ENCODE peak calls at places on chromosomes 3 and 15, in ten cellular contexts. E is pons; T is uterus; S is stimulated activated CD8-positive, alpha-beta memory T cell treated with anti-CD3 and anti-CD28 coated beads, Interleukin-7, amount 100 ng/mL, for 1 hour; B is colonic mucosa; N is AG10803; P is trophoblast cell; C is T-cell; W is OCI-LY7; K is amniotic stem cell. A is an unnamed sample.
A peak's percentile ranks its signal among the peaks of the same experiment; 100 is the strongest.

GRCh38 chr3:132029182-132029902 is 5.5 kb downstream of the CPNE4 start:
- DNase-seq in N (peak; percentile 72), P (peak; percentile 97), C (peak; percentile 31), W (peak; percentile 63), S (peak; percentile 5), B (peak; percentile 78), K (peak; percentile 41), E (peak; percentile 78), T (peak; percentile 16), A (peak; percentile 77)

GRCh38 chr15:51718199-51718598 is 19.3 kb downstream of the LYSMD2 start:
- DNase-seq in K (no peak), B (no peak), P (no peak), C (no peak), N (peak; percentile 6), W (no peak), T (no peak), E (no peak), S (no peak), A (no peak)

GRCh38 chr3:189710620-189711388 is 79.6 kb downstream of the TP63 start:
- DNase-seq in S (no peak), N (peak; percentile 98), T (peak; percentile 55), B (peak; percentile 18), E (no peak), W (no peak), K (peak; percentile 89), C (no peak), P (peak; percentile 62), A (no peak)

GRCh38 chr15:26771168-26771916 is 1.5 kb downstream of the GABRB3 start:
- DNase-seq in S (no peak), E (no peak), B (no peak), C (no peak), T (no peak), K (no peak), W (no peak), N (no peak), P (no peak), A (peak; percentile 50)

GRCh38 chr3:190119734-190120133 is 963 bp downstream of the P3H2 start:
- DNase-seq in T (no peak), K (no peak), N (no peak), S (no peak), E (peak; percentile 55), P (no peak), W (no peak), C (no peak), B (no peak), A (no peak)

GRCh38 chr15:55281517-55282227 is 7.9 kb downstream of the RAB27A start:
- DNase-seq in P (no peak), S (no peak), K (no peak), B (no peak), T (no peak), C (no peak), E (no peak), N (no peak), W (no peak), A (no peak)

GRCh38 chr3:11201246-11202024 is 47.1 kb downstream of the HRH1 start:
- DNase-seq in K (no peak), C (no peak), P (no peak), T (no peak), N (peak; percentile 40), W (no peak), B (no peak), E (no peak), S (no peak), A (no peak)

GRCh38 chr15:98286831-98287230 is 326.3 kb downstream of the ARRDC4 start:
- DNase-seq in C (no peak), E (no peak), P (no peak), B (no peak), N (peak; percentile 39), S (no peak), K (no peak), W (no peak), T (no peak), A (no peak)

GRCh38 chr3:32045091-32045964 is 61.1 kb upstream of the GPD1L start:
- DNase-seq in P (no peak), T (peak; percentile 42), C (no peak), B (peak; percentile 70), N (peak; percentile 50), E (peak; percentile 31), S (no peak), K (peak; percentile 12), W (no peak), A (peak; percentile 45)

GRCh38 chr3:12158387-12159226 is at the start of gene TIMP4:
- DNase-seq in W (no peak), K (no peak), E (no peak), N (peak; percentile 15), P (peak; percentile 73), C (no peak), T (peak; percentile 46), B (peak; percentile 75), S (no peak), A (no peak)

GRCh38 chr3:43998841-43999805 is 242.6 kb upstream of the TOPAZ1 start:
- DNase-seq in T (no peak), B (no peak), N (peak; percentile 70), S (no peak), K (no peak), W (peak; percentile 92), E (peak; percentile 67), C (no peak), P (peak; percentile 12), A (no peak)

GRCh38 chr3:129985113-129985512 is 10.6 kb downstream of the TRH start:
- DNase-seq in C (no peak), P (no peak), E (no peak), S (no peak), B (no peak), K (no peak), W (no peak), T (no peak), N (no peak), A (no peak)

GRCh38 chr15:98719169-98719515 is 70.8 kb downstream of the IGF1R start:
- DNase-seq in S (no peak), P (peak; percentile 43), W (no peak), K (no peak), B (no peak), C (no peak), T (no peak), N (peak; percentile 40), E (no peak), A (no peak)

GRCh38 chr3:173891272-173892100 is 493.9 kb downstream of the NLGN1 start:
- DNase-seq in P (no peak), W (no peak), B (no peak), N (peak; percentile 40), E (no peak), K (no peak), C (no peak), T (no peak), S (no peak), A (peak; percentile 60)

A was measured in cerebellar cortex.